ENCODE peak calls at places on chromosomes 7 and 10, in four cellular contexts. R is H1, C is K562, Z is SK-N-SH. U is an unnamed sample.

GRCh38 chr10:132679640-132680039 is 106.3 kb downstream of the NKX6-2 start:
- DNase-seq in C (no peak), R (no peak), Z (no peak), U (no peak)

GRCh38 chr7:83835424-83835823 is 186.5 kb upstream of the SEMA3E start:
- DNase-seq in R (no peak), Z (no peak), C (no peak), U (no peak)

GRCh38 chr7:3955026-3955425 is 654.0 kb downstream of the SDK1 start:
- DNase-seq in R (no peak), Z (peak; percentile 44), C (no peak), U (no peak)

GRCh38 chr10:131847241-131847783 is 53.5 kb upstream of the PPP2R2D start:
- DNase-seq in Z (no peak), R (no peak), C (no peak), U (no peak)

GRCh38 chr7:151469281-151469680 is 29.3 kb upstream of the CRYGN start:
- DNase-seq in Z (no peak), R (no peak), C (no peak), U (no peak)

GRCh38 chr10:98272245-98272644 is 4.3 kb upstream of the LOXL4 start:
- DNase-seq in R (no peak), Z (no peak), C (no peak), U (no peak)

GRCh38 chr10:96319754-96320514 is 15.7 kb downstream of the DNTT start:
- DNase-seq in R (no peak), Z (no peak), C (no peak), U (no peak)

GRCh38 chr7:114466911-114467310 is 52.3 kb downstream of the FOXP2 start:
- DNase-seq in R (no peak), C (no peak), Z (no peak), U (no peak)

GRCh38 chr10:5948999-5949759 is 28.2 kb downstream of the IL15RA start:
- DNase-seq in C (peak; percentile 83), R (peak; percentile 38), Z (peak; percentile 65), U (peak; percentile 80)

GRCh38 chr10:100307716-100308115 is 21.2 kb upstream of the BLOC1S2 start:
- DNase-seq in Z (no peak), R (no peak), C (no peak), U (no peak)

GRCh38 chr10:35270100-35270499 is 66.2 kb upstream of the CCNY start:
- DNase-seq in C (peak; percentile 17), Z (no peak), R (no peak), U (no peak)

GRCh38 chr7:143458263-143458662 is 15.0 kb downstream of the TAS2R60 start:
- DNase-seq in R (no peak), Z (no peak), C (no peak), U (no peak)

GRCh38 chr7:157375410-157375809 is 38.6 kb downstream of the DNAJB6 start:
- DNase-seq in C (no peak), Z (no peak), R (no peak), U (no peak)

GRCh38 chr7:131355917-131356777 is 28.5 kb downstream of the MKLN1 start:
- DNase-seq in R (no peak), Z (no peak), C (peak; percentile 60), U (no peak)

GRCh38 chr7:71735961-71736556 is 604.1 kb downstream of the GALNT17 start:
- DNase-seq in C (peak; percentile 79), Z (peak; percentile 77), R (peak; percentile 43), U (peak; percentile 86)

GRCh38 chr7:128713794-128714193 is 25.4 kb upstream of the CALU start:
- DNase-seq in Z (no peak), R (no peak), C (no peak), U (no peak)

GRCh38 chr10:61847640-61848039 is 53.9 kb upstream of the ARID5B start:
- DNase-seq in C (no peak), R (no peak), Z (no peak), U (no peak)

GRCh38 chr10:80443531-80443974 is 10.6 kb upstream of the TSPAN14 start:
- DNase-seq in C (peak; percentile 69), R (no peak), Z (peak; percentile 75), U (peak; percentile 19)

GRCh38 chr7:2637505-2638223 is 5.9 kb downstream of the TTYH3 start:
- DNase-seq in C (no peak), R (no peak), Z (peak; percentile 62), U (no peak)

GRCh38 chr7:22111661-22112060 is 166.0 kb upstream of the CDCA7L start:
- DNase-seq in Z (no peak), C (no peak), R (no peak), U (no peak)

DNA sequence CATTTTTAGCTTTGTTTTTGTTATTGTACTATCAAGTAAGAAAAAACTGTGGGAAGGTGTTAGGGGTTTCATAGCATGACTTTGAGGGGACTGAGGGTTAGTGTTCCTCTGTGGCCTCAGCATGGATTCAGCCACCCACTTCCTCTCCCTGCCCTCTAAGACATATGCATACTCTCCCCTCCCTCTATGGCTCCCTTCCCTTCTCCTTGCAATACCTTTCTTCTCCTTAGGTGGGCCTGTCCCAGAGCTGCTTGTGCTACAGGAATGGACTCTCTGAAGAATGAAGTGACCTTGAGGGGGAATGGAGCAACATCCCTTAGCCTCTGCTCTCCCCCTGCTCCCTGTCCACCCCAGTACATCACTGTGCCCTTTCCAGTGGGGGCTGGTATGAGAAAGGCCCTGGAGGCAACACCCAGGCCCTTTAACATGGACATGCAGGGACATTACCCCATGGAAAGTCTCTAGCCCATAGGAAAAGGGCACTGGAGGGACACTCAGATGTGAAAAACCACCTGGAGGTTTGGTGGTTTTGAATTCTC is 22.4 kb downstream of the CDH23 start:
- DNase-seq in C (no peak), Z (no peak), R (no peak), U (no peak)
- TF ChIP-seq TEAD4 in C (no peak), Z (no peak), R (no peak), U (no peak)

GRCh38 chr7:28207486-28208158 is 27.0 kb upstream of the JAZF1 start:
- DNase-seq in Z (no peak), R (no peak), C (no peak), U (no peak)

GRCh38 chr7:28205505-28205904 is 24.9 kb upstream of the JAZF1 start:
- DNase-seq in Z (no peak), C (no peak), R (no peak), U (no peak)

GRCh38 chr7:28211006-28211405 is 30.4 kb upstream of the JAZF1 start:
- DNase-seq in R (no peak), Z (no peak), C (no peak), U (no peak)
- TF ChIP-seq TEAD4 in R (no peak), Z (no peak), C (no peak), U (no peak)

DNA sequence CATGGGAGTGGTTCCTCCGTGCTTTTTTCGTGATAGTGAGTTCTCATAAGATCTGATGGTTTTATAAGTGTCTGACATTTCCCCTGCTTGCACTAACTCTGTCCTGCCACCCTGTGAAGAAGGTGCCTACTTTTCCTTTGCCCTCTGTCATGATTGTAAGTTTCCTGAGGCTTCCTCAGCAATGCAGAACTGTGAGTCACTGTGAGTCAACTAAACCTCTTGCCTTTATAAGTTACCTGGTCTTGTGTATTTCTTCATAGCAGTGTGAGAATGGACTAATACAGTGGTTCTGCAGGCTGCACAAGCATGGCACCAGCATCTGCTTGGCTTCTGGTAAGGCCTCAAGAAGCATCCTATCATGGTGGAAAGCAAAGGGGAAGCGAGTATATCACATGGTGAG is 1144.6 kb downstream of the SORCS3 start:
- DNase-seq in Z (no peak), R (no peak), C (no peak), U (no peak)
- TF ChIP-seq TEAD4 in Z (no peak), R (no peak), C (no peak), U (no peak)

DNA sequence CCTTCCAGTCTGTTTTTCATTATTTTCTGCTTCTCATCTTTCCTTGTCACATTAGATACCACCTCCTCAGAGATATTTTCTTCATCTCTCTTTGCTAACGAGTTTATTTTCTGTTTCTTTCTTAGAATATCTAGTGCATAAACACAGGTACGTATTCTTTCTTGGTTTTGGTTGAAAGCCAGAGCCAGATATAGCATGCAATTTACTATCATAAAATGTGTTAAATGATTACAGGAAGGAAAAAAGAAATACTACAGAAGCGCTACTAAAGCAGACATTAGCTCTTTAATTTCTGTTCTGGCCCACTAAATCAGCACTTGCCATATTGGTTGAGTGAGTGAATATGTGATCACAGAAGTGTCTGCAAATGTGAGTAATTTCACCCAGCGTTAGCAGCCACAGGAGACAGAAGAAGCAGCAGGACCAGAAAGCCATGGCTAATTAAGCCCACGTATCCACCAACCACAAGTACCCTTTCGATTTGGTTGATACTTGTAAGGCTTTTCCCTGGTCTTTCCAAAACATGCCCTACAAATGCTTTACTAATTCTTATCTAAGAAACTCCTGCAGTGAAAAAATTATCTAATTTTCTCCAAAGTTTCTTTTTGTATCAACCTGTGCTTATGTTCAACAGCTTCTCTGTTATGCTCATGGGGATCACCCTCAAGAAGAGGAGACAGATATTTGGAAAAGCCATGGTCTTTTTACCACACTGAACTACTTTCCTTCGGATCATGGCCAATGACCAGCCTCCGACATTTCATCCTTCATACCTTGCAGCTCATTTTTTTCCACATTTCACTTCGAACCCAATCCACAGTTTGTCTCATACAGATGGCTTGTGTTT is 23.1 kb upstream of the MACC1 start:
- DNase-seq in Z (no peak), R (no peak), C (peak; percentile 9), U (no peak)
- TF ChIP-seq TEAD4 in Z (no peak), R (no peak), C (no peak), U (no peak)

U was measured in WTC11.